ENCODE peak calls at places on chromosomes 4 and X, in ten cellular contexts. Z is tibial nerve, P is ovary, N is IMR-90, R is testis, O is thyroid gland, H is adrenal gland, M is stomach, F is A549, I is body of pancreas. X is an unnamed sample.

GRCh38 chr4:61520688-61521160 is 320.6 kb downstream of the ADGRL3 start:
- DNase-seq in H (no peak), I (no peak), F (no peak), Z (no peak), N (peak; percentile 11), O (no peak), P (no peak), R (no peak), M (peak; percentile 65), X (no peak)

GRCh38 chr4:188408244-188409067 is 269.2 kb downstream of the TRIML1 start:
- DNase-seq in I (no peak), M (no peak), N (peak; percentile 75), P (no peak), R (no peak), H (no peak), Z (no peak), F (no peak), O (no peak), X (no peak)

GRCh38 chrX:40772290-40772689 is 36.9 kb upstream of the MED14 start:
- DNase-seq in Z (no peak), I (no peak), N (peak; percentile 75), M (no peak), H (no peak), O (no peak), F (peak; percentile 18), P (no peak), R (no peak), X (no peak)

GRCh38 chrX:39613997-39614679 is 483.6 kb downstream of the BCOR start:
- DNase-seq in I (no peak), F (no peak), P (no peak), N (no peak), M (no peak), R (no peak), O (no peak), H (no peak), Z (no peak), X (no peak)

GRCh38 chr4:39855909-39856512 is 121.7 kb downstream of the PDS5A start:
- DNase-seq in I (no peak), P (no peak), M (no peak), O (no peak), H (no peak), R (no peak), F (peak; percentile 28), Z (no peak), N (peak; percentile 48), X (no peak)

GRCh38 chrX:46254623-46255022 is 290.6 kb downstream of the ZNF674 start:
- DNase-seq in H (no peak), F (no peak), M (no peak), Z (no peak), R (no peak), I (no peak), N (no peak), P (no peak), O (no peak), X (no peak)

GRCh38 chr4:149836546-149836945 is 20.9 kb upstream of the IQCM start:
- DNase-seq in P (no peak), I (no peak), M (no peak), F (no peak), Z (no peak), H (no peak), O (no peak), R (no peak), N (peak; percentile 8), X (no peak)

GRCh38 chrX:34875204-34875603 is 67.4 kb upstream of the FAM47B start:
- DNase-seq in I (no peak), P (no peak), H (no peak), Z (no peak), F (peak; percentile 41), N (peak; percentile 75), O (peak; percentile 1), M (no peak), R (no peak), X (no peak)

GRCh38 chr4:8114456-8115202 is 44.0 kb downstream of the ABLIM2 start:
- DNase-seq in M (no peak), F (no peak), H (no peak), P (no peak), Z (no peak), I (no peak), N (no peak), O (no peak), R (no peak), X (no peak)

GRCh38 chr4:98101988-98102387 is 41.3 kb downstream of the STPG2 start:
- DNase-seq in N (no peak), R (no peak), O (no peak), M (no peak), F (no peak), H (no peak), Z (no peak), I (no peak), P (no peak), X (no peak)

GRCh38 chrX:107683124-107683895 is 55.0 kb downstream of the PRPS1 start:
- DNase-seq in Z (peak; percentile 71), H (peak; percentile 57), P (peak; percentile 70), R (peak; percentile 49), N (no peak), M (peak; percentile 45), I (peak; percentile 28), F (no peak), O (peak; percentile 61), X (no peak)

GRCh38 chr4:2402453-2402852 is 16.0 kb downstream of the ZFYVE28 start:
- DNase-seq in O (no peak), R (no peak), I (no peak), P (no peak), N (no peak), M (no peak), H (no peak), F (no peak), Z (no peak), X (no peak)

GRCh38 chr4:87075876-87076275 is 141.1 kb downstream of the AFF1 start:
- DNase-seq in P (no peak), I (no peak), F (no peak), R (no peak), O (no peak), M (no peak), H (no peak), Z (no peak), N (no peak), X (no peak)

GRCh38 chr4:98744372-98745150 is 86.2 kb upstream of the TSPAN5 start:
- DNase-seq in O (peak; percentile 36), H (no peak), M (no peak), I (no peak), N (no peak), R (no peak), P (no peak), Z (no peak), F (no peak), X (no peak)

GRCh38 chr4:140018931-140019618 is 134.9 kb downstream of the MAML3 start:
- DNase-seq in R (no peak), N (peak; percentile 24), Z (no peak), M (no peak), I (no peak), O (no peak), H (no peak), P (no peak), F (peak; percentile 91), X (no peak)

GRCh38 chr4:159191989-159192388 is 89.1 kb downstream of the RAPGEF2 start:
- DNase-seq in F (peak; percentile 75), O (no peak), M (no peak), N (peak; percentile 85), H (no peak), Z (no peak), I (no peak), P (no peak), R (no peak), X (no peak)

GRCh38 chr4:95050980-95051688 is 293.4 kb downstream of the BMPR1B start:
- DNase-seq in Z (no peak), P (no peak), H (no peak), N (no peak), I (no peak), O (peak; percentile 5), R (peak; percentile 16), M (no peak), F (peak; percentile 63), X (no peak)

GRCh38 chr4:142547974-142548373 is 298.1 kb downstream of the INPP4B start:
- DNase-seq in N (peak; percentile 57), I (no peak), F (no peak), P (no peak), Z (no peak), O (no peak), R (no peak), M (no peak), H (no peak), X (no peak)

GRCh38 chr4:124432500-124432899 is 280.0 kb downstream of the ANKRD50 start:
- DNase-seq in F (peak; percentile 73), N (peak; percentile 27), H (no peak), O (no peak), P (no peak), M (no peak), Z (no peak), I (no peak), R (no peak), X (no peak)

GRCh38 chrX:154544885-154545284 is 1.8 kb downstream of the G6PD start:
- DNase-seq in F (no peak), N (no peak), M (no peak), Z (no peak), I (no peak), R (no peak), H (no peak), O (peak; percentile 33), P (no peak), X (no peak)
- H3K4me1 ChIP-seq in F (peaks cover 61% of the 10 kb centered on the region), N (peaks cover 23% of the 10 kb centered on the region), M (peaks cover 81% of the 10 kb centered on the region), Z (peaks cover 58% of the 10 kb centered on the region), I (peaks cover 23% of the 10 kb centered on the region), R (peaks cover 14% of the 10 kb centered on the region), H (peaks cover 33% of the 10 kb centered on the region), O (peaks cover 48% of the 10 kb centered on the region), P (peaks cover 14% of the 10 kb centered on the region), X (peaks cover 69% of the 10 kb centered on the region)

GRCh38 chrX:38220024-38220935 is at the start of gene SRPX:
- DNase-seq in I (peak; percentile 20), Z (peak; percentile 20), F (peak; percentile 52), M (peak; percentile 29), R (peak; percentile 26), N (peak; percentile 52), O (peak; percentile 12), P (no peak), H (peak; percentile 35), X (peak; percentile 75)
- H3K4me3 ChIP-seq in I (no peak within 1 kb of the TSS), Z (peak within 1 kb of the TSS; percentile 73), F (peak within 1 kb of the TSS; percentile 45), M (peak within 1 kb of the TSS; percentile 41), R (peak within 1 kb of the TSS; percentile 58), N (peak within 1 kb of the TSS; percentile 71), O (no peak within 1 kb of the TSS), P (peak within 1 kb of the TSS; percentile 34), H (peak within 1 kb of the TSS; percentile 61), X (peak within 1 kb of the TSS; percentile 33)

DNA sequence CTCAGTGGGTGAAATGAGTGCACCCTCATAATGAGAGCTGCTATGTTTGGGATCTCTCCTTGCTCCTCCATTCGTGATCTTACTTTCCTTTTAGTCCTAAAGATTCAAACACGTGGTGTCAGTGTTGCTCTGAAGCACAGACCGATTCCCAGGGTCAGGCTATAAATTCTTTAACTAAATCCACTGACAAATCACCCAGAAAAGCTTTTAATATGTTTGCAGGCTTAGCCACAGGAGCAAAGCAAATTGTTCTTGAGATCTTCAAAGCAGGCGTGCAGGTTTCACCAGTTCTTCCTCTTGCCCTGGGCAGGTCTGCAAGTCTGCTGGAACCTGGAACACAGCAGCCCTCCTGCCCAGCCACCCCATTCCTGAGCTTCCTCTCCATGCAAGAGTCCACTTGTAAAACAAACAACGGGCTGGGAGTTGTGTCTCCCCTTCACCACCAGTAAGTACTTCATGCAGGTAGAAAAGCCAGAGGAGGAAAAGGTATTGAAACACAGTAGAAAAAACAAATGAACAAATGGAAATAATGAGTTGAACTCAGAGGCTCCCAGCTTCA is 70.1 kb upstream of the ENPP6 start:
- DNase-seq in I (peak; percentile 31), M (peak; percentile 74), O (peak; percentile 93), Z (peak; percentile 25), R (no peak), N (peak; percentile 68), F (no peak), P (no peak), H (peak; percentile 33), X (peak; percentile 81)
- TF ChIP-seq POLR2A in I (no peak), M (no peak), O (no peak), Z (no peak), R (no peak), N (no peak), F (no peak), P (no peak), H (peak; percentile 12), X (no peak)

GRCh38 chr4:182206916-182207315 is 36.3 kb upstream of the TENM3 start:
- DNase-seq in Z (no peak), P (no peak), R (no peak), N (no peak), H (no peak), F (no peak), O (no peak), M (no peak), I (no peak), X (no peak)
- H3K4me1 ChIP-seq in Z (peaks cover 34% of the 10 kb centered on the region), P (peaks cover 6% of the 10 kb centered on the region), R (peaks cover 4% of the 10 kb centered on the region), N (peaks cover 9% of the 10 kb centered on the region), H (peaks cover 25% of the 10 kb centered on the region), F (peaks cover 28% of the 10 kb centered on the region), O (peaks cover 6% of the 10 kb centered on the region), M (no peaks in the 10 kb centered on the region), I (no peaks in the 10 kb centered on the region), X (peaks cover under 1% of the 10 kb centered on the region)

X was measured in upper lobe of left lung.